ENCODE peak calls at places on chromosome 9, in seven cellular contexts. R is GM23248, C is H1, O is HCT116, K is GM23338, Z is GM12878, E is mammary epithelial cell. G is an unnamed sample. For H3K4me1, the result is how much of the 10 kb centered on the place peaks cover.

GRCh38 chr9:131262327-131263032 is 13.8 kb downstream of the FAM78A start:
- DNase-seq in E (no peak), C (no peak), O (no peak), R (no peak), Z (no peak), K (no peak), G (no peak)

GRCh38 chr9:92561374-92562329 is 25.9 kb upstream of the ECM2 start:
- DNase-seq in C (no peak), K (no peak), R (peak), E (peak), Z (no peak), O (no peak), G (peak)

GRCh38 chr9:124259273-124260078 is 1.7 kb downstream of the NEK6 start:
- DNase-seq in E (peak), O (peak), K (no peak), R (peak), C (no peak), Z (no peak), G (peak)

GRCh38 chr9:13718086-13718485 is 438.6 kb upstream of the MPDZ start:
- DNase-seq in Z (no peak), C (no peak), R (peak), K (no peak), O (no peak), E (peak), G (peak)

GRCh38 chr9:86488794-86489193 is 134.6 kb upstream of the TUT7 start:
- DNase-seq in Z (no peak), O (no peak), C (no peak), E (no peak), K (peak), R (no peak), G (no peak)

GRCh38 chr9:23829580-23830458 is 3.8 kb upstream of the ELAVL2 start:
- DNase-seq in O (no peak), Z (no peak), K (peak), E (peak), R (peak), C (no peak), G (no peak)

GRCh38 chr9:19934301-19934868 is 145.5 kb upstream of the SLC24A2 start:
- DNase-seq in O (no peak), C (peak), K (peak), Z (no peak), R (peak), E (no peak), G (peak)

GRCh38 chr9:116594552-116594951 is 92.6 kb upstream of the TRIM32 start:
- DNase-seq in K (no peak), O (peak), C (no peak), R (peak), Z (no peak), E (peak), G (peak)

GRCh38 chr9:109474170-109474569 is 23.9 kb downstream of the PTPN3 start:
- DNase-seq in Z (no peak), O (no peak), R (no peak), K (no peak), C (no peak), E (no peak), G (no peak)

GRCh38 chr9:79572032-79572890 is 496 bp downstream of the TLE4 start:
- DNase-seq in O (no peak), R (peak), K (peak), Z (no peak), E (peak), C (peak), G (no peak)

GRCh38 chr9:127473932-127474331 is 22.6 kb downstream of the LRSAM1 start:
- DNase-seq in K (no peak), C (no peak), R (no peak), Z (no peak), E (no peak), O (no peak), G (no peak)

GRCh38 chr9:134373269-134373668 is 47.0 kb downstream of the RXRA start:
- DNase-seq in E (no peak), K (no peak), C (no peak), Z (no peak), O (no peak), R (no peak), G (no peak)

GRCh38 chr9:7533376-7534090 is 266.0 kb downstream of the DMAC1 start:
- DNase-seq in C (no peak), E (no peak), O (no peak), Z (no peak), K (no peak), R (peak), G (no peak)

GRCh38 chr9:12469084-12469483 is 224.1 kb upstream of the TYRP1 start:
- DNase-seq in K (no peak), O (no peak), R (no peak), E (no peak), C (no peak), Z (no peak), G (no peak)

GRCh38 chr9:135478858-135479468 is 619 bp upstream of the PPP1R26 start:
- DNase-seq in K (peak), Z (no peak), R (peak), O (no peak), E (peak), C (peak), G (no peak)

GRCh38 chr9:120905794-120906248 is 20.8 kb downstream of the TRAF1 start:
- DNase-seq in K (no peak), O (no peak), C (no peak), Z (no peak), R (no peak), E (no peak), G (no peak)

GRCh38 chr9:113322671-113323070 is 17.4 kb downstream of the WDR31 start:
- DNase-seq in Z (no peak), R (no peak), C (no peak), E (no peak), O (no peak), K (no peak), G (no peak)

DNA sequence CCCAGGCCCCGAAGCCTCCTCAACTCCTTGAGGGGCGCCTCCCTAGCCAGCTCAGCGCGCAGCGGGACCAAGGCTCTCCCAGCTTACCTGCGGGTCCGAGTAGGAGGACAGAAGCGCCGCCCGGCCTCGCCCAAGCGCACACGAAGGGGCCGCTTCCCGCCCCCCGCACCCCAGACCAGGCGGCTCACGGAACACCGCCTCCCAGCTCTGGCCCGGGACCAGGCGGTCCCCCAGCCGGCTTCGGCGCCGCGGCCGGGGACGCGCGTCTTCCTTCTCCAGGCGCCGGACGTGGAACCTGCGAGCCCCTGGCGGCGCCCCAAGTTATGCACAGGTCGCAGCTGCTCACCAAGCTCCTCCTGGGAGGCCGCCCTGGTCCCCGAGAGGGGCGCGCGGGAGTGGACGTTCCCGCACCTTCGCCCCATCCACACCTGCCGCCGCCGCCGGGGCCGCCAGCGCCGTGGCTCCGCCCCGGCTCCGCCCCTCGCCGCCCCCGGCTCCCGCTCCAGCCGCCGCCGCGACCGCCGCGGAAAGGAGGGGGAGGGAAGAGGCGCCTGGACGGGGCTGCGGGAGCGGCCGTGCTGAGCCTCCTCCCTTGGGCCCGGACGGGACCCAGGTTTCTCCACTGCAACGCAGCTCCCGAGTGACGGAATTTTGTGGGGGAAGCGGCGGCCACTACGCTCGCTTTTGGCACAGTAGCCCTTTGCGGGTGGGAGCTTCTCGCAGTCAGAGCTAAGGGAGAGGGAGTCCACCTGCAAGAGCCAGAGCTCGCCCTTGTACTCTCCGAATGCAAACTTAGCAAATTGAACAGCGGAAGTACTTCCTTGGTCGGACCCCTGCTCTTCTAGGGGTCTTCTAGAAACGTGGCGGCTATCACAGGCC is 77.5 kb upstream of the IFNE start:
- DNase-seq in C (peak), R (peak), K (peak), O (no peak), E (peak), Z (no peak), G (peak)
- TF ChIP-seq EZH2 in C (peak), R (no peak), K (peak), O (no peak), E (no peak), Z (no peak), G (no peak)

GRCh38 chr9:129583308-129584038 is 37.4 kb downstream of the C9orf50 start:
- DNase-seq in E (no peak), O (no peak), C (no peak), Z (no peak), R (peak), K (no peak), G (no peak)

GRCh38 chr9:129582865-129583264 is 38.0 kb downstream of the C9orf50 start:
- DNase-seq in R (no peak), O (no peak), C (no peak), K (no peak), Z (no peak), E (no peak), G (no peak)

GRCh38 chr9:129579294-129579693 is 41.6 kb downstream of the C9orf50 start:
- DNase-seq in R (no peak), O (no peak), Z (no peak), K (no peak), E (no peak), C (no peak), G (no peak)

GRCh38 chr9:129580211-129580915 is 40.5 kb downstream of the C9orf50 start:
- DNase-seq in E (no peak), K (no peak), O (no peak), C (no peak), Z (peak), R (no peak), G (no peak)

GRCh38 chr9:129581505-129581904 is 39.4 kb downstream of the C9orf50 start:
- DNase-seq in R (no peak), O (no peak), E (no peak), K (no peak), C (no peak), Z (no peak), G (no peak)
- H3K4me1 ChIP-seq in R (under half), O (under half), E (under half), K (under half), C (under half), Z (half or more), G (under half)

GRCh38 chr9:129170229-129170628 is 7.8 kb downstream of the IER5L start:
- DNase-seq in E (peak), R (peak), C (no peak), K (no peak), O (peak), Z (no peak), G (no peak)

GRCh38 chr9:129164246-129164930 is 13.7 kb downstream of the IER5L start:
- DNase-seq in E (no peak), K (peak), Z (no peak), R (peak), C (no peak), O (no peak), G (peak)

GRCh38 chr9:129163753-129164152 is 14.3 kb downstream of the IER5L start:
- DNase-seq in C (no peak), O (no peak), E (no peak), K (no peak), Z (no peak), R (no peak), G (no peak)

GRCh38 chr9:129165198-129165597 is 12.9 kb downstream of the IER5L start:
- DNase-seq in C (no peak), Z (no peak), K (no peak), O (no peak), R (no peak), E (no peak), G (no peak)

DNA sequence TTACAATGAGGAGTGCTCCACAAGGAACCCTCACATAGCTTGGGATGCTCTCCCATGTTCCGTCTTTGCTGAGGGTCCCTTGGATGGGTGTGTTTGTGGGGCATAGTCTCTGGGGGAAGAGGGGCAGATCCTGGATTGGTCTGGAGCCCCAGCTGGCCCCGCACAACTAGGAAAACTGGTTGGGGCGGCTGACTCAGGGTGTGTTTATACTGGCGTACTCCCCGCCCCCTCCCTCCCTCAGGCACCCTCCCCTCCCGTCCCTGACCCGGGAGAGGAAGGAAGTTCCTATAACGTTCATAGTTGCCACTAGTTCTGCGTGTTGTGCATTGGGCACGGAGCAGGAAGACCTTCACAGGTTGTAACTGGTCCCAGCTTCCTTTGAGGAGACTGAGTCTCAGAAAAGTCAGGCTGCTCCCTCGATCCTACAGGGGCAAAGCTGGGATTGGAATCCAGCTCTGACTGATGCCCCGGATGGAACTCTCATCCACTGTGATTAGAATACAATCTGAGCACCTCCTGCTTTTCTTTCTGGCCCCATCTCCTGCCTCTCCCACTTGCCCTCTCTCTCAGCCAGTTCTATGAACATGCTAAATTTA is 11.0 kb downstream of the IER5L start:
- DNase-seq in K (peak), Z (no peak), E (peak), R (peak), O (peak), C (no peak), G (peak)
- H2AFZ ChIP-seq in K (peak), Z (no peak), E (peak), R (peak), O (no peak), C (peak), G (peak)

DNA sequence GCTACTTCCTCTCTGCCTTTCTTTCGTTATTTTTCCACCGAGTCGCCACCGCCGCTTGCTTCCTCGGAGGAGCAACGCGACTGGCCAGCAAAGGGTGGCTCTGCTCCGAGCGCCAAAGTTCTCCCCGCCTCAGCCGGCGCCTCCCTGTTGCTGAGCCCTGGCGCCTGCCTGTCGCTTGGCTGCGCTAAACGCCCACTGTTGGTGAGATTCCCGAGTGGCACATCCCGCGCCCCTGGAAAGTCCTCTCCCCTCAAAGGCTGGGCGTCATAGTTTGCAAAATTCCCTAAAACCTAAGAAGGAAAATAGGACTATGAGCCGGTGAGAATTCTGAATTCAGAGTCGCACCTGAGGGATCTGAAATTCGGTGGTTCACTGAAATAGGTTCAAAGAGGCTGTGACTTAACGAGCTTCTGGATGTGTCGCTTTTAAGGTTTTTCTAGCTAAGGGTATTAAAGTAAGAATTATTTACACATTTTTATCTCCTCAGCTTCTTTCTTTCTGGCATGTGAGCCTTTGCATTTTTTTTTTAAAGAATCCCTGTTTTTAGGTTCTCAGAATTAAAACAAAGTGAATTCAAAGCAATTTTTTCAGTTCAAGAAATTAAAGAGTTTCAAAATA is at the start of gene GRIN3A:
- DNase-seq in K (peak), O (no peak), C (no peak), R (peak), E (no peak), Z (no peak), G (no peak)
- TF ChIP-seq EZH2 in K (no peak), O (no peak), C (peak), R (no peak), E (peak), Z (no peak), G (no peak)

DNA sequence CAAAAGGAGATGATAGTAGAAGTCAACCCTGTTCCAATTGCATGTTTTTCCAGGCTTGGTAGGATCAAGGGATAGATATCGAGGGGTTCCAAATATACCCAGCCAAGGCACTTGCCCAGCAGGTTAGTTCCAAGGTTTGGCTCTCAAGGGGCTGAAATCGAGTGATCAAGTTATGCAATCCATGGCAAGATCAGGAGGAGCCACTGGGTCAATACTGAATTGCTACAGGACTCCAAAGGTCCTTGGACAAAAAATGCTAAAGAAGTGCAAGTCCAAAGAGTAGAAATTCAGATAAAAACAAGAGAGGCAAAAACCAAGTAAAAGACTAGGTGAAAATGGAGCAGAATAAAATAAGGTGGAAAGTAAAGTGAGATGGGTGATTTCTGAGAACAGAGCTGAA is 179.1 kb upstream of the RFX3 start:
- DNase-seq in C (no peak), E (no peak), Z (no peak), R (no peak), O (no peak), K (no peak), G (no peak)
- H3K4me1 ChIP-seq in C (under half), E (under half), Z (under half), R (under half), O (under half), K (under half), G (under half)